ENCODE peak calls at places on chromosomes 7 and 10, in ten cellular contexts. J is transverse colon, W is fibroblast of mammary gland, M is sigmoid colon, Z is fibroblast of pulmonary artery, A is lung, H is WERI-Rb-1, Q is Peyer's patch, L is fibroblast of the aortic adventitia, D is lower lobe of right lung. B is an unnamed sample.

GRCh38 chr10:117710181-117710798 is 167.7 kb downstream of the EMX2 start:
- DNase-seq in Q (no peak), Z (no peak), W (no peak), J (no peak), D (no peak), A (no peak), H (peak), M (no peak), L (no peak), B (no peak)

GRCh38 chr10:5654218-5654755 is 12.1 kb downstream of the ASB13 start:
- DNase-seq in A (no peak), D (no peak), L (no peak), Z (no peak), M (no peak), Q (peak), H (no peak), J (peak), W (no peak), B (no peak)

GRCh38 chr7:126361183-126361582 is 891.6 kb downstream of the GRM8 start:
- DNase-seq in H (no peak), M (no peak), Q (no peak), W (no peak), J (no peak), Z (no peak), D (no peak), L (no peak), A (no peak), B (no peak)

GRCh38 chr10:659710-660141 is 29.7 kb downstream of the DIP2C start:
- DNase-seq in Z (peak), H (no peak), Q (no peak), M (peak), J (no peak), A (no peak), W (peak), D (no peak), L (peak), B (no peak)

GRCh38 chr7:2272031-2272430 is 30.0 kb downstream of the NUDT1 start:
- DNase-seq in L (no peak), Z (no peak), D (no peak), A (no peak), H (peak), W (no peak), Q (no peak), J (no peak), M (no peak), B (no peak)

GRCh38 chr10:74433595-74433956 is 282.6 kb downstream of the ADK start:
- DNase-seq in H (no peak), Q (no peak), Z (no peak), W (no peak), A (no peak), M (no peak), L (no peak), J (no peak), D (no peak), B (no peak)

GRCh38 chr10:95333997-95334792 is 43.4 kb upstream of the PDLIM1 start:
- DNase-seq in D (peak), Q (peak), M (peak), A (peak), W (peak), H (no peak), J (peak), Z (peak), L (peak), B (no peak)

GRCh38 chr10:79392506-79393176 is 45.4 kb downstream of the PPIF start:
- DNase-seq in H (no peak), W (no peak), D (peak), Z (no peak), Q (no peak), L (no peak), M (peak), J (no peak), A (no peak), B (no peak)

GRCh38 chr10:28382520-28383269 is 79.8 kb upstream of the MPP7 start:
- DNase-seq in M (no peak), A (no peak), H (peak), D (no peak), J (no peak), Z (no peak), Q (no peak), L (no peak), W (peak), B (no peak)

GRCh38 chr7:89500082-89500481 is 654.2 kb upstream of the STEAP1 start:
- DNase-seq in Z (no peak), M (no peak), D (no peak), H (no peak), L (no peak), A (no peak), Q (no peak), J (no peak), W (no peak), B (no peak)

GRCh38 chr7:30564243-30564892 is 30.3 kb upstream of the GARS1 start:
- DNase-seq in D (peak), W (peak), L (peak), J (peak), Q (peak), A (peak), H (peak), M (peak), Z (peak), B (no peak)

GRCh38 chr10:60236869-60237524 is 152.7 kb downstream of the ANK3 start:
- DNase-seq in A (peak), M (peak), D (peak), H (no peak), J (peak), L (peak), W (peak), Z (no peak), Q (peak), B (no peak)

GRCh38 chr7:27167170-27167505 is 1.8 kb upstream of the HOXA9 start:
- DNase-seq in Q (no peak), J (no peak), A (no peak), W (peak), D (peak), H (no peak), M (peak), Z (no peak), L (no peak), B (no peak)

GRCh38 chr10:73785721-73786511 is 510 bp downstream of the ZSWIM8 start:
- DNase-seq in A (peak), Z (peak), W (peak), H (no peak), Q (peak), J (peak), D (peak), L (peak), M (no peak), B (no peak)

GRCh38 chr7:132720835-132721234 is 144.6 kb upstream of the PLXNA4 start:
- DNase-seq in J (no peak), H (no peak), D (no peak), Q (no peak), Z (no peak), W (no peak), M (no peak), A (no peak), L (no peak), B (no peak)

GRCh38 chr7:98066934-98067507 is 39.6 kb upstream of the LMTK2 start:
- DNase-seq in M (no peak), L (no peak), J (no peak), H (no peak), W (no peak), Z (peak), Q (no peak), D (no peak), A (no peak), B (no peak)

GRCh38 chr7:55271069-55271468 is 94.1 kb upstream of the LANCL2 start:
- DNase-seq in J (no peak), H (no peak), A (no peak), Z (peak), M (no peak), W (peak), Q (no peak), L (peak), D (no peak), B (no peak)

GRCh38 chr10:132709471-132709951 is 76.4 kb downstream of the NKX6-2 start:
- DNase-seq in Q (no peak), H (no peak), M (peak), J (no peak), Z (no peak), L (no peak), A (no peak), D (peak), W (no peak), B (no peak)

GRCh38 chr10:102384606-102385429 is 10.7 kb upstream of the NFKB2 start:
- DNase-seq in Z (peak), D (no peak), A (peak), M (no peak), Q (no peak), W (peak), L (peak), J (no peak), H (no peak), B (no peak)

GRCh38 chr10:34049887-34050286 is 715.4 kb upstream of the NRP1 start:
- DNase-seq in L (no peak), D (no peak), Q (no peak), M (no peak), Z (peak), W (peak), A (no peak), H (no peak), J (no peak), B (no peak)

GRCh38 chr7:121126801-121127534 is 138.5 kb downstream of the CPED1 start:
- DNase-seq in W (peak), D (no peak), Q (no peak), L (peak), A (no peak), H (no peak), M (no peak), J (no peak), Z (peak), B (no peak)

GRCh38 chr7:57305192-57305748 is 144.7 kb upstream of the ZNF716 start:
- DNase-seq in H (peak), A (no peak), L (no peak), D (no peak), M (no peak), J (no peak), Z (no peak), W (no peak), Q (no peak), B (no peak)

GRCh38 chr7:123863461-123863860 is 18.5 kb downstream of the HYAL4 start:
- DNase-seq in Z (no peak), W (no peak), H (no peak), Q (no peak), L (no peak), A (no peak), M (no peak), J (no peak), D (no peak), B (no peak)

GRCh38 chr7:27636326-27637006 is 26.2 kb downstream of the HIBADH start:
- DNase-seq in L (peak), Z (peak), Q (no peak), D (no peak), W (peak), H (no peak), A (no peak), J (no peak), M (no peak), B (no peak)

GRCh38 chr7:33906697-33907096 is 1.4 kb downstream of the BMPER start:
- DNase-seq in A (no peak), H (no peak), J (no peak), W (no peak), D (no peak), Q (no peak), M (no peak), L (no peak), Z (no peak), B (no peak)

GRCh38 chr7:33905389-33906032 is at the start of gene BMPER:
- DNase-seq in L (no peak), A (no peak), D (peak), Q (no peak), J (peak), H (peak), W (peak), M (peak), Z (peak), B (no peak)

GRCh38 chr7:33907625-33908024 is 2.3 kb downstream of the BMPER start:
- DNase-seq in W (no peak), D (no peak), Z (no peak), A (no peak), H (no peak), Q (no peak), M (no peak), L (no peak), J (no peak), B (no peak)

GRCh38 chr7:33903770-33904679 is 1.3 kb upstream of the BMPER start:
- DNase-seq in L (peak), D (peak), Z (peak), A (no peak), M (peak), W (peak), H (peak), Q (peak), J (peak), B (no peak)

DNA sequence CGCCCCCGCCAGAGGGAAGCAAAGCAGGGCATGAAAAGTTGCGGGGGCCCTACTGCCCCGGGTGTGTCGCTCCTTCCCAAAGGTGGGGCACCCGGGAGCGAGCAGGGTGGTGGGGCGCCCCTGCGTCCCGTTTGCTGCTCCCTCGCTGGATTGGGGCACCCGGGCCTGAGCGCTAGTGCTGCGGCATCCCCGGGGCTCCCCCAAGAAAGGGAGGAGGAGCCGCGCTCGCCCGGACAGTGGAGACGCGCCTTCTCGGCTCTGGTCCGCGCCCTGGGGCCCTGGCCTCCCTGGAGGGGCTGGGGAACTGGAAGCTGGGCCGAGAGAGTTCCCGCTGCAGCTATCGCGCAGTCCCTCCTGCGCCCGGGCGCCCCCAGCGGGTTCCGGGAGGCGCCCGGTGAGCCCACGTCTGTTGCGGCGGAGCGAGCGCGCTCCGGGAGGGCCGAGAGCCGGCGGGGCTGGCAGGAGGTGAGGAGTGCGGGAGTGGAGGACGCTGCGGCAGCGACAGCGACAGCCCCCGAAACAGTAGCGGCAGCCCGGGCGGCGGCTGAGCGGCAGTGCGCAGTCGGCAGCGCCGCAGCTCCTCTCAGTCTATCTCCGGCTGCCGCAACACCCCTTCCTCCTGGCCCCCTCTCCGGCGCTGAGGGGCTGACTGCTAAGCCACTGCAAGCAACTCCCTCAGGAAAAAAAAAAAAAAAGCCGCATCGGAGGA is 505 bp upstream of the BMPER start:
- DNase-seq in L (peak), J (peak), D (peak), Q (no peak), M (peak), A (no peak), H (peak), Z (peak), W (peak), B (no peak)
- TF ChIP-seq CTCF in L (peak), J (peak), D (no peak), Q (no peak), M (no peak), A (no peak), H (peak), Z (no peak), W (no peak), B (no peak)

GRCh38 chr7:47232751-47233412 is 349.0 kb downstream of the TNS3 start:
- DNase-seq in A (no peak), J (no peak), Z (no peak), D (no peak), Q (no peak), W (no peak), M (no peak), H (no peak), L (no peak), B (no peak)
- TF ChIP-seq CTCF in A (no peak), J (no peak), Z (no peak), D (no peak), Q (peak), W (peak), M (no peak), H (peak), L (no peak), B (no peak)

DNA sequence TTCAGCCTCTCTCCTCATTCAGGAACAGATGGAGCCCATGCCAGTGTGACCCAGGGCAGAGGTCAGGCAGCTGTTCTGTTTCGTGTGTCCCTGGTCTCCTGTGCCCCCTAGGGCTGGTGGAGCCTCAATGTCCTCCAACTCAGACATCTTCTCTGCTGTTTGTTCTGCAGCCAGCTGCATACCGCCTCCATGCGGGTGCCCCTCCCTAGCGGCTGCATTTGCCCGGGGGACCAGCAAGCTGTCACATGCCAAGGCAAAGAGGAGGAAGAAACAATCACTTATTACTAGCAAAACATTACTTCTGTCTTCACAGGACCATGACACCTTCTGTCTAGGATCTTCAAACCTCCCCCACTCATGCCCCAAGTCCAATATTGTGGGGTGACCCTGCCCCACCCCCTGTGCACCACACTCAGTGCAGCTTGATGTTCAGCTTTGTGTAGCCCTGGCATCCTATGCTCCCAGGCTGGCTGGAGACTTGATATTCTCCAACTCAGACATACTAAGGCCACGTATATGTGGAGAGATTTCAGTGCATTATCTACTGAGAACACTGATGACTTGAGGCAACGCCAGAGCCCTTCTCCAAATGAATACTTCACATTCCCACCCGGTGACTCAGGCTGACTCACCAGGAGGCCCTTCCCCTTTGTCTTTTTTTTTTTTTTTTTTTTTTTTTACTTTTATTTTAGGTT is 188.9 kb downstream of the SKIDA1 start:
- DNase-seq in A (peak), H (no peak), D (no peak), J (no peak), L (peak), W (peak), M (no peak), Z (peak), Q (no peak), B (no peak)
- TF ChIP-seq CTCF in A (no peak), H (no peak), D (no peak), J (no peak), L (no peak), W (no peak), M (no peak), Z (no peak), Q (no peak), B (no peak)

GRCh38 chr10:89555688-89556445 is 20.5 kb upstream of the SLC16A12 start:
- DNase-seq in D (no peak), A (no peak), H (no peak), Z (peak), W (peak), Q (no peak), J (no peak), M (no peak), L (peak), B (no peak)
- TF ChIP-seq CTCF in D (no peak), A (no peak), H (no peak), Z (peak), W (peak), Q (no peak), J (no peak), M (no peak), L (peak), B (no peak)

GRCh38 chr7:25843467-25843866 is 308.5 kb upstream of the NFE2L3 start:
- DNase-seq in D (no peak), Z (no peak), J (no peak), H (no peak), Q (no peak), M (no peak), L (no peak), A (no peak), W (no peak), B (no peak)
- TF ChIP-seq CTCF in D (no peak), Z (no peak), J (no peak), H (peak), Q (no peak), M (no peak), L (peak), A (no peak), W (no peak), B (no peak)

GRCh38 chr7:143914938-143915337 is 13.0 kb upstream of the TCAF1 start:
- DNase-seq in Q (no peak), W (no peak), H (no peak), M (no peak), A (no peak), D (no peak), L (no peak), J (no peak), Z (no peak), B (no peak)
- TF ChIP-seq CTCF in Q (no peak), W (no peak), H (no peak), M (no peak), A (no peak), D (no peak), L (peak), J (no peak), Z (no peak), B (no peak)

GRCh38 chr7:74203157-74203556 is 6.6 kb upstream of the LAT2 start:
- DNase-seq in L (peak), Q (peak), M (peak), D (no peak), H (peak), W (peak), A (no peak), Z (peak), J (peak), B (no peak)
- TF ChIP-seq CTCF in L (peak), Q (peak), M (no peak), D (peak), H (peak), W (peak), A (peak), Z (peak), J (peak), B (no peak)

GRCh38 chr10:11706911-11707567 is 35.1 kb upstream of the ECHDC3 start:
- DNase-seq in A (no peak), Q (no peak), J (no peak), M (no peak), Z (no peak), L (no peak), D (no peak), W (no peak), H (no peak), B (no peak)
- TF ChIP-seq CTCF in A (no peak), Q (no peak), J (no peak), M (no peak), Z (no peak), L (no peak), D (no peak), W (peak), H (peak), B (no peak)

DNA sequence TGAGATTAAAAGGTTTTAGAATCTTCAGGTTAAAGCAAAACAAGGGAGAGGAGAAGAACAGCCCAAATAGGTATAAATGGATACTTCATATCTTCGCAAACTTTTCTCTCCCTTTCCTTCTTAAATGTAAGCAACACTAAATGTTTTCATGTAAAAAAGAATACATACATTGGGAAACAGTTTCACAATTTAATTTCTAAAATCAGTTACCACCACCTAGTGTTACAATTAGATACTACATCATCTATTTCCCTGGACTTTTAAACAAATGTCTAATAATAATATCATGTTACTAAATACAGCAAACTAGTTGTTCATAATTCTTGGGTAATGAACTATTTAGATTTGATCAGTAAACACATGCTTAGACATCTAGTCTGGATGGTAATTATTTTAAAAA is 35.8 kb downstream of the MINDY3 start:
- DNase-seq in D (no peak), Q (no peak), L (peak), Z (peak), M (no peak), W (peak), H (no peak), A (no peak), J (no peak), B (no peak)
- TF ChIP-seq CTCF in D (peak), Q (peak), L (peak), Z (peak), M (peak), W (peak), H (no peak), A (no peak), J (peak), B (peak)

GRCh38 chr10:69899727-69900595 is 98.3 kb downstream of the COL13A1 start:
- DNase-seq in W (no peak), Q (peak), M (no peak), H (peak), L (no peak), A (no peak), D (no peak), Z (no peak), J (no peak), B (no peak)
- TF ChIP-seq CTCF in W (no peak), Q (no peak), M (no peak), H (no peak), L (no peak), A (no peak), D (no peak), Z (no peak), J (no peak), B (no peak)